ENCODE peak calls at places on chromosomes 6 and 20, in nine cellular contexts. D is activated CD4-positive, alpha-beta memory T cell treated with anti-CD3 and anti-CD28 coated beads, Interleukin-2, amount 10 ng/mL, durations not matched to agents 7 days and 5 days; K is NCI-H460; E is fibroblast of mammary gland; J is NCI-H510A; H is T follicular helper cell; Z is NCI-H446; W is GM10248; X is progenitor cell of endocrine pancreas. B is an unnamed sample.

GRCh38 chr20:53738945-53739798 is 145.5 kb upstream of the ZNF217 start:
- DNase-seq in D (no peak), K (no peak), E (no peak), J (no peak), H (no peak), Z (no peak), W (peak), X (no peak), B (no peak)

GRCh38 chr6:169243661-169244060 is 10.0 kb downstream of the THBS2 start:
- DNase-seq in D (no peak), K (no peak), E (no peak), J (no peak), H (no peak), Z (no peak), W (no peak), X (no peak), B (no peak)

GRCh38 chr6:105204331-105204730 is 24.5 kb upstream of the POPDC3 start:
- DNase-seq in D (no peak), K (no peak), E (peak), J (no peak), H (no peak), Z (no peak), W (no peak), X (no peak), B (no peak)

GRCh38 chr20:49863666-49864065 is 51.0 kb downstream of the SLC9A8 start:
- DNase-seq in D (no peak), K (no peak), E (no peak), J (no peak), H (no peak), Z (no peak), W (no peak), X (no peak), B (no peak)

GRCh38 chr6:134553941-134554340 is 236.0 kb upstream of the SGK1 start:
- DNase-seq in D (no peak), K (no peak), E (peak), J (no peak), H (no peak), Z (no peak), W (no peak), X (no peak), B (no peak)

GRCh38 chr6:7115452-7116223 is 7.9 kb downstream of the RREB1 start:
- DNase-seq in D (no peak), K (no peak), E (peak), J (no peak), H (no peak), Z (peak), W (no peak), X (no peak), B (no peak)

GRCh38 chr6:133814797-133815196 is 74.1 kb upstream of the TCF21 start:
- DNase-seq in D (no peak), K (peak), E (peak), J (no peak), H (no peak), Z (no peak), W (no peak), X (no peak), B (no peak)

GRCh38 chr20:50895111-50895830 is 36.0 kb downstream of the ADNP start:
- DNase-seq in D (no peak), K (no peak), E (no peak), J (no peak), H (no peak), Z (no peak), W (no peak), X (no peak), B (no peak)

GRCh38 chr6:108115598-108116058 is 41.1 kb upstream of the OSTM1 start:
- DNase-seq in D (peak), K (peak), E (peak), J (no peak), H (no peak), Z (peak), W (no peak), X (peak), B (no peak)

GRCh38 chr20:23340524-23340923 is 10.1 kb upstream of the NXT1 start:
- DNase-seq in D (peak), K (peak), E (peak), J (peak), H (no peak), Z (peak), W (peak), X (peak), B (no peak)

GRCh38 chr20:1330075-1330830 is 1.3 kb upstream of the SDCBP2 start:
- DNase-seq in D (peak), K (peak), E (peak), J (no peak), H (peak), Z (no peak), W (no peak), X (no peak), B (peak)

GRCh38 chr20:51481311-51481997 is 61.1 kb downstream of the NFATC2 start:
- DNase-seq in D (peak), K (no peak), E (no peak), J (no peak), H (peak), Z (no peak), W (peak), X (no peak), B (no peak)

GRCh38 chr20:13008761-13009681 is at the start of gene SPTLC3:
- DNase-seq in D (no peak), K (peak), E (peak), J (no peak), H (no peak), Z (no peak), W (no peak), X (peak), B (peak)

GRCh38 chr6:151835396-151835795 is 27.9 kb downstream of the ESR1 start:
- DNase-seq in D (no peak), K (no peak), E (no peak), J (no peak), H (no peak), Z (no peak), W (no peak), X (no peak), B (no peak)

GRCh38 chr6:26175428-26176181 is 88.4 kb downstream of the HFE start:
- DNase-seq in D (peak), K (no peak), E (peak), J (no peak), H (peak), Z (peak), W (peak), X (no peak), B (no peak)

GRCh38 chr6:26295691-26296555 is 69.1 kb upstream of the BTN3A2 start:
- DNase-seq in D (no peak), K (no peak), E (peak), J (no peak), H (no peak), Z (no peak), W (no peak), X (no peak), B (no peak)

GRCh38 chr6:80269331-80269730 is 162.9 kb downstream of the BCKDHB start:
- DNase-seq in D (no peak), K (no peak), E (no peak), J (no peak), H (no peak), Z (no peak), W (no peak), X (no peak), B (no peak)

GRCh38 chr20:10519361-10520048 is 84.4 kb downstream of the SLX4IP start:
- DNase-seq in D (no peak), K (no peak), E (peak), J (no peak), H (no peak), Z (no peak), W (no peak), X (no peak), B (no peak)

GRCh38 chr20:51462566-51463276 is 79.8 kb downstream of the NFATC2 start:
- DNase-seq in D (no peak), K (no peak), E (peak), J (no peak), H (no peak), Z (peak), W (no peak), X (no peak), B (no peak)

GRCh38 chr6:13486679-13487121 is 700 bp downstream of the GFOD1 start:
- DNase-seq in D (peak), K (peak), E (peak), J (peak), H (peak), Z (peak), W (peak), X (no peak), B (peak)

GRCh38 chr20:33480071-33480470 is 9.8 kb upstream of the CBFA2T2 start:
- DNase-seq in D (no peak), K (no peak), E (no peak), J (no peak), H (no peak), Z (no peak), W (no peak), X (no peak), B (no peak)

GRCh38 chr6:37501632-37502466 is 2.2 kb upstream of the CCDC167 start:
- DNase-seq in D (peak), K (no peak), E (no peak), J (no peak), H (peak), Z (no peak), W (no peak), X (no peak), B (no peak)

GRCh38 chr20:1663917-1664316 is 6.3 kb upstream of the SIRPG start:
- DNase-seq in D (no peak), K (no peak), E (peak), J (no peak), H (no peak), Z (no peak), W (no peak), X (no peak), B (no peak)

GRCh38 chr6:73565767-73566485 is 45.1 kb upstream of the EEF1A1 start:
- DNase-seq in D (no peak), K (no peak), E (no peak), J (no peak), H (no peak), Z (no peak), W (no peak), X (no peak), B (no peak)